ENCODE peak calls at places on chromosomes 2 and 18, in eight cellular contexts. E, D, L, G, M, N, U and T are unnamed samples.

GRCh38 chr2:142130111-142131015 is 453 bp downstream of the LRP1B start:
- DNase-seq in E (peak), D (no peak), L (no peak), G (peak), M (peak), N (peak), U (peak), T (peak)

GRCh38 chr18:24022141-24022540 is 7.6 kb downstream of the TTC39C start:
- DNase-seq in E (peak), D (no peak), L (no peak), G (no peak), M (no peak), N (no peak), U (no peak), T (no peak)

GRCh38 chr2:230896346-230897115 is 28.5 kb downstream of the GPR55 start:
- DNase-seq in E (no peak), D (no peak), L (no peak), G (no peak), M (no peak), N (peak), U (no peak), T (no peak)

GRCh38 chr2:65364986-65365733 is 67.2 kb downstream of the SPRED2 start:
- DNase-seq in E (no peak), D (no peak), L (no peak), G (no peak), M (no peak), N (no peak), U (no peak), T (no peak)

GRCh38 chr18:74478316-74478715 is 17.8 kb upstream of the CNDP2 start:
- DNase-seq in E (no peak), D (no peak), L (no peak), G (no peak), M (no peak), N (no peak), U (no peak), T (no peak)

GRCh38 chr18:41265047-41265446 is 690.0 kb upstream of the PIK3C3 start:
- DNase-seq in E (peak), D (no peak), L (no peak), G (no peak), M (no peak), N (no peak), U (no peak), T (no peak)

GRCh38 chr2:99066602-99067001 is 74.9 kb upstream of the C2orf15 start:
- DNase-seq in E (peak), D (peak), L (no peak), G (peak), M (peak), N (no peak), U (peak), T (peak)

GRCh38 chr2:212595036-212595654 is 56.5 kb upstream of the ERBB4 start:
- DNase-seq in E (no peak), D (peak), L (no peak), G (no peak), M (no peak), N (no peak), U (no peak), T (no peak)

GRCh38 chr2:239828192-239828972 is 196.8 kb downstream of the NDUFA10 start:
- DNase-seq in E (no peak), D (no peak), L (no peak), G (no peak), M (no peak), N (no peak), U (no peak), T (no peak)

GRCh38 chr18:75068682-75069435 is 140.1 kb downstream of the PTGR3 start:
- DNase-seq in E (no peak), D (no peak), L (no peak), G (no peak), M (no peak), N (no peak), U (no peak), T (no peak)

GRCh38 chr2:170737406-170737805 is 22.3 kb downstream of the SP5 start:
- DNase-seq in E (no peak), D (no peak), L (no peak), G (no peak), M (no peak), N (no peak), U (no peak), T (no peak)

GRCh38 chr18:62788891-62789290 is 73.5 kb downstream of the PHLPP1 start:
- DNase-seq in E (no peak), D (no peak), L (no peak), G (no peak), M (no peak), N (no peak), U (no peak), T (peak)